ENCODE peak calls at places on chromosome 14, in four cellular contexts. R, K, P and M are unnamed samples.

GRCh38 chr14:72023128-72024042 is 91.2 kb downstream of the RGS6 start:
- ATAC-seq in R (no peak), K (peak; percentile 42), P (no peak), M (no peak)

GRCh38 chr14:93972618-93973205 is 3.7 kb downstream of the ASB2 start:
- ATAC-seq in R (peak; percentile 26), K (no peak), P (no peak), M (no peak)

GRCh38 chr14:44895716-44896115 is 66.0 kb downstream of the KLHL28 start:
- ATAC-seq in R (no peak), K (no peak), P (no peak), M (no peak)

GRCh38 chr14:85296466-85297210 is 233.3 kb upstream of the FLRT2 start:
- ATAC-seq in R (no peak), K (no peak), P (no peak), M (no peak)

GRCh38 chr14:104926619-104927431 is 2.1 kb downstream of the PLD4 start:
- ATAC-seq in R (no peak), K (peak; percentile 93), P (peak; percentile 7), M (no peak)

GRCh38 chr14:105999361-106000028 is 473.1 kb downstream of the TMEM121 start:
- ATAC-seq in R (peak; percentile 83), K (no peak), P (no peak), M (no peak)

GRCh38 chr14:25537846-25538455 is 488.0 kb upstream of the STXBP6 start:
- ATAC-seq in R (no peak), K (peak; percentile 74), P (peak; percentile 92), M (no peak)

GRCh38 chr14:33040548-33041140 is 102.0 kb downstream of the NPAS3 start:
- ATAC-seq in R (no peak), K (no peak), P (no peak), M (no peak)

GRCh38 chr14:31429791-31430190 is 9.4 kb upstream of the HEATR5A start:
- ATAC-seq in R (no peak), K (no peak), P (no peak), M (no peak)

GRCh38 chr14:71262466-71262865 is 355.2 kb downstream of the PCNX1 start:
- ATAC-seq in R (peak; percentile 43), K (no peak), P (no peak), M (no peak)

GRCh38 chr14:63277784-63278183 is 41.0 kb downstream of the GPHB5 start:
- ATAC-seq in R (no peak), K (no peak), P (no peak), M (no peak)

GRCh38 chr14:103209054-103209453 is 85.8 kb downstream of the TNFAIP2 start:
- ATAC-seq in R (no peak), K (no peak), P (peak; percentile 82), M (no peak)

DNA sequence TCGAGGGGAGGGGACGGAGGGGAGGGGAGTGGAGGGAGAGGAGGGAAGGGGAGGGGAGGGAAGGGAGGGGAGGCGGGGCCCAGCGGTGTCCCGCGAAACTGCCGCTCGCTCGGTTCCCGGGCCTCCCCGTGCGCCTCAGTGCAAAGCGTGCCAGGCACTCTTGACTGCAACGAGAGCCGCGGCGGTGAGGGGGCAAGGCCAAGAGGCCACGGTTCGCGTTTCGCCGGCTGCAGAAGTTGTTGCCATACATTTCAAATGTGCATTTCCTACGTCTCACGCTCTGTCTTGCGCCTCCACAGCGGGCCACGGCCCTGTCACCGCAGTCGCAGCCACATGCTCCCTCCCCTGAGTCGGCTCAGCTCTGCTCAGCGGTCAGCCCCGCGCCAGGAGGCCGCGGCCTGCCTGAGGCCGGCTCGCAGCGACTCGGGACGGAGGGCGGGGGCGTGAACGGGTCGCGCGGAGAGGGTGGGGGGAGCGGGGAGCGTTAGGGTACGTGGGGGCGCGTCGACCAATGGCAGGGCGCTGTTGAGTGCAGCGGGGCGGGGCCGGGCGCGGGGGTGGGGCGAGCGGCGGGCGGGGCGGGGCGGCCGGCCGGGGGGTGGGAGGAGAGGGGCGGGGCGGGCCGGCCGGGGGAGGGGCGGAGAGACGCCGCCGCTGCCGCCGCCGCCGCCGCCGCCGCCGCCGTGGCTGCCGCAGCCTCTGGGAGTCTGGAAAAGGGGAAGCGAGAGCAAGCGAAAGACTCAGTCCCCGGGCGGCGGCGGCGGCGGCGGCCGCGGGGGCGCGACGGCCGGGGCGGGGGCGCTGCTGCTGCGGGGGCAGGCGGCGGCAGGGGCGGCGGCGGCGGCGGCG is at the start of gene PPP2R5C:
- ATAC-seq in R (peak; percentile 89), K (peak; percentile 93), P (peak; percentile 90), M (peak; percentile 88)
- TF ChIP-seq POLR2A in R (peak; percentile 71), K (peak; percentile 67), P (peak; percentile 87), M (peak; percentile 19)

DNA sequence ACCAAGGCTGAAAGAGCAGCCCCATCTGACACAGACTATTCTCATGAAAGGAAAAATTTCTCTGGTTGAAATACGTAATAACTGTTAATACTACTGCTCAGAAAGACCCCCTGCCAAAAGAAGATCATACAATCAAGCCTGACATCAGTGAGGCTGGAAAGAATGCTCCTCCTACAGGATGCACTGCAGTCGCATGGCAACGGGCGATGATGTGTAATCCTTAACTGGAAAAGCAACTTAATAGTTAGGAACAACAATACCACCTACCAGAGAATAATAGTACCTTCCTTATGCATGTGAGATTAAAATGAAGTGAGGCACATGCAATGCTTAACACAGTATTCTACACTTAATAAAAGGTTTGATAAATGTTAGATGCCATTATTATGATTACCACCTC is 1.2 kb upstream of the GOLGA5 start:
- ATAC-seq in R (no peak), K (no peak), P (no peak), M (no peak)
- H3K27ac ChIP-seq in R (no peak overlapping the region), K (no peak overlapping the region), P (no peak overlapping the region), M (peak overlapping the region; percentile 87)

DNA sequence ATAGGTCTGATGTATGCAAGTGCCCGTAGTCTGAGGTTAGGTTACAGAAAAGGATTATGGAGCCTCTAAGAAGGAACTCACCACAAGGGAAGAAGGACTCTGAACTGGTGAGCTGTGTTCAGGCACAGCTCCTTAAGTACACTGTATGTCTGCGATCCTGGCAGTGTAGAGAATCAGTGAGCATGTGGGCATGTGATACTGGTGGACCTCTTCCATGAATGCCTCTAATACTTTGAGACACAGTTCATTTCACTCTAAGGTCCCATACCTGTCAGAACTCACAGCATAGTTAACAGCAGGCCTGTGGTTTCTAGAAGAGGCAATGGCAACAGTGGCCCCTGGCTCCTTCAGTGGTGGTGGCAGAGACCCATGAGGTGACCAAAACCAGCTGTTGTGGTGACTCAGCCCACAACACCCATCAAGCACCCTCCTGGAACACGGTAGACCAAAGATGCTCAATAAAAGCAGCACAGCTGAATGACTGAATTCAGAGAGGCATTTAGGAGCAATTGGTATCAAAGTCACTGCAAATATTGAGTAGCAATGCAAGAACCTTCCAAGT is 6.9 kb upstream of the OR6J1 start:
- ATAC-seq in R (no peak), K (peak; percentile 78), P (no peak), M (no peak)
- TF ChIP-seq POLR2A in R (no peak), K (peak; percentile 88), P (peak; percentile 69), M (no peak)

DNA sequence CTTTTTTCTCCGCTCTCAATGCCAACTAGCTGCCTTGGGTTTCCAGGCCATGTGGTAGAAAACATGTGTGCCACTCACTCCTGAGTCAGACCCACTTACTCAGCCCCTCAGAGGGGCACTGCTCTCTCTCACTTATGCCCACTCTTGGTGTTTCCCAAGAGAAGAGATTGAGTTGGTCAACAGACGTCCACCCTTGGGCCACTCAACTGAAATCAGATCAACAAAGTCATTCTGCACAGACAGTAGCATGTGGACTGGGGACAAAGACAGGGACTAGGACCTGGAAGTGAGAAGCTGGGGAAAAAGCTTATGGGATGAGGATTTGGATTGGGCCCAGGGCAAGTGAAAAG is 161.2 kb downstream of the EFCAB11 start:
- ATAC-seq in R (peak; percentile 9), K (no peak), P (no peak), M (peak; percentile 9)
- H3K27ac ChIP-seq in R (no peak overlapping the region), K (no peak overlapping the region), P (no peak overlapping the region), M (no peak overlapping the region)

GRCh38 chr14:61694830-61695694 is at the start of gene HIF1A:
- ATAC-seq in R (peak; percentile 97), K (peak; percentile 84), P (peak; percentile 96), M (peak; percentile 100)
- TF ChIP-seq POLR2A in R (peak; percentile 95), K (peak; percentile 97), P (peak; percentile 97), M (peak; percentile 93)

GRCh38 chr14:99806040-99806439 is 12.8 kb downstream of the EML1 start:
- ATAC-seq in R (no peak), K (no peak), P (no peak), M (no peak)

GRCh38 chr14:99808133-99808505 is 14.9 kb downstream of the EML1 start:
- ATAC-seq in R (no peak), K (no peak), P (no peak), M (no peak)

GRCh38 chr14:99806841-99807240 is 13.6 kb downstream of the EML1 start:
- ATAC-seq in R (no peak), K (no peak), P (no peak), M (no peak)

GRCh38 chr14:99808515-99808914 is 15.3 kb downstream of the EML1 start:
- ATAC-seq in R (no peak), K (no peak), P (no peak), M (peak; percentile 20)

DNA sequence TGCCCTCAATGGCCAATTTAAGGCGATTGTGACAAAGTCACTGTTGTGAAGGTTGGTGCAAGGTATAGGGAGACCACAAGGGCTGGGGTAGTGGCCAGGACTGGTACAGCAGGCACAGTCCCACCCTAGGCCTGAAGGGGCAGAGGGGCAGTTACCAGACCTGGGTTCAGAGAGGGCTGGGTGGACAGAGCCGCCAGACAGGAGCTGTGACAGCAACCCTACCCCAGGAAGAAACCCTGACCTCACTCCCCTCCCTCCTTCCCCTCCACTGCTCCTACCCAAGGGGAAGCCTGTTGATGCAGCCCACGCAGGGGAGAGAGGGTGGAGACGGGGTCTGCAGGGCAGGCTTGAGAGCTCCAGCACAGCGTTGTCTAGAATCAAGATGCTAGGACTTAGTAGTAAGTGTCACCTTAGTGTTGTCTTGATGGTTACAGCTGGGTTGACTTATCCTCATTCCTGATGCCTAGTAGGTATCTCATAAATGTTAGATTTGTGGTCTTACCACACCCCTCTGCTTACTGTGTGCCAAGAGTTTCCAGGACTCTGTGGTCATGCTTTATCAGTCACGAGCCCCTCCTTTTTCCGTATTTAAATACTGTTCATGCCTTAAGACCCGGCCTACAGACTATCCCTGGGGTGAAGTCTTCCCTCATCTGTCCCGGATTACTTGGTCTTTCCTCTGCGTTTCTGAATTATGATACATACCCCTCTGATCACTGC is 14.4 kb downstream of the EML1 start:
- ATAC-seq in R (peak; percentile 12), K (peak; percentile 77), P (peak; percentile 97), M (peak; percentile 13)
- H3K27ac ChIP-seq in R (peak overlapping the region; percentile 83), K (no peak overlapping the region), P (no peak overlapping the region), M (peak overlapping the region; percentile 27)